ENCODE peak calls at places on chromosomes 3 and 15, in six cellular contexts. F is IMR-90, U is neuronal stem cell, E is trophoblast cell, P is mesenchymal stem cell, K is H1. Z is an unnamed sample.

GRCh38 chr15:60590935-60591490 is 112.1 kb upstream of the ICE2 start:
- DNase-seq in F (peak; percentile 36), K (no peak), U (peak; percentile 47), E (peak; percentile 56), P (peak; percentile 54), Z (peak; percentile 68)

GRCh38 chr15:55742498-55742926 is 440 bp downstream of the PRTG start:
- DNase-seq in U (no peak), P (peak; percentile 68), K (no peak), E (peak; percentile 33), F (peak; percentile 22), Z (no peak)

GRCh38 chr3:182795383-182795782 is 2.1 kb downstream of the ATP11B start:
- DNase-seq in K (no peak), E (peak; percentile 74), P (peak; percentile 38), U (no peak), F (no peak), Z (no peak)

GRCh38 chr3:140375002-140375401 is 302.9 kb upstream of the TRIM42 start:
- DNase-seq in F (no peak), E (no peak), K (no peak), P (no peak), U (no peak), Z (no peak)

GRCh38 chr3:132804498-132804897 is 82.3 kb upstream of the NPHP3 start:
- DNase-seq in P (no peak), K (no peak), F (no peak), U (no peak), E (peak; percentile 97), Z (no peak)

GRCh38 chr3:66561374-66561773 is 60.6 kb upstream of the LRIG1 start:
- DNase-seq in U (no peak), K (no peak), P (peak; percentile 29), E (peak; percentile 9), F (peak; percentile 41), Z (no peak)

GRCh38 chr15:92648190-92648875 is 7.2 kb downstream of the FAM174B start:
- DNase-seq in P (no peak), F (no peak), U (no peak), E (no peak), K (no peak), Z (no peak)

GRCh38 chr15:68621535-68621934 is 42.7 kb downstream of the CORO2B start:
- DNase-seq in E (no peak), P (no peak), U (no peak), K (no peak), F (no peak), Z (no peak)

GRCh38 chr3:128863560-128863959 is 15.9 kb upstream of the ACAD9 start:
- DNase-seq in P (no peak), E (peak; percentile 8), K (no peak), U (no peak), F (no peak), Z (no peak)

GRCh38 chr3:50587373-50587772 is 18.1 kb downstream of the HEMK1 start:
- DNase-seq in E (no peak), P (no peak), K (no peak), U (no peak), F (peak; percentile 24), Z (no peak)

GRCh38 chr15:41980654-41981323 is 8.4 kb upstream of the EHD4 start:
- DNase-seq in U (no peak), E (no peak), F (no peak), P (no peak), K (no peak), Z (no peak)

GRCh38 chr15:55267401-55268053 is 22.1 kb downstream of the RAB27A start:
- DNase-seq in P (peak; percentile 91), F (peak; percentile 74), K (no peak), E (peak; percentile 4), U (no peak), Z (no peak)

GRCh38 chr15:75195766-75196241 is 5.9 kb upstream of the C15orf39 start:
- DNase-seq in U (no peak), E (no peak), K (no peak), F (no peak), P (no peak), Z (peak; percentile 55)

GRCh38 chr3:192816274-192816853 is 89.0 kb upstream of the FGF12 start:
- DNase-seq in K (no peak), P (peak; percentile 71), E (peak; percentile 83), U (peak; percentile 36), F (peak; percentile 73), Z (no peak)

GRCh38 chr3:188208751-188209433 is 54.9 kb downstream of the LPP start:
- DNase-seq in P (peak; percentile 70), K (no peak), U (no peak), E (no peak), F (peak; percentile 83), Z (no peak)

GRCh38 chr15:49644364-49644794 is 23.5 kb downstream of the DTWD1 start:
- DNase-seq in F (peak; percentile 54), U (no peak), P (no peak), E (no peak), K (no peak), Z (no peak)

GRCh38 chr3:13963137-13963886 is 83.4 kb upstream of the WNT7A start:
- DNase-seq in F (no peak), E (peak; percentile 40), K (no peak), P (no peak), U (no peak), Z (no peak)

GRCh38 chr3:43406637-43407023 is 120.3 kb downstream of the SNRK start:
- DNase-seq in E (no peak), U (no peak), K (no peak), P (no peak), F (no peak), Z (no peak)
- H3K14ac ChIP-seq in E (no peak overlapping the region), U (no peak overlapping the region), K (no peak overlapping the region), P (no peak overlapping the region), F (peak overlapping the region; percentile 70), Z (no peak overlapping the region)

GRCh38 chr3:166783206-166783605 is 596.9 kb downstream of the ZBBX start:
- DNase-seq in E (no peak), U (no peak), F (no peak), K (no peak), P (no peak), Z (no peak)

GRCh38 chr3:166785851-166786250 is 594.2 kb downstream of the ZBBX start:
- DNase-seq in K (no peak), F (no peak), U (no peak), E (peak; percentile 84), P (no peak), Z (no peak)

DNA sequence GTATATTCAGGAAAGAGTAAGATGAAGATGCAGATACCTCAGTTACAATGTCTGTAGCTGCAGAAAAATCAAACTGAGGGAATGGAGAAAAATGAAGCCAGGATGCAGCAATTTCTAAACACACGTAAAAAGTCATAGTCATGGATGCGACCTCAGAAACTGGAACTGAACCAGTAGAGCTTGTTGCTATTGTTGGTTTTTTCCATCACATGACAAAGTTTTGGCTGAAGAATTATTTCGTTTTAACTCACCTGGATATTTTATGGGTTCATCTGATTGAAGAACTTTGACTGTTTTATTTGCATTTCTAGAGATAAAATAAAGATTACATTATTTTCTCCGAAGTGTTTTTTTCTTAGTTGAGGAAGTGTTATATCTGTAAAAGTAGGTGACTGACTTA is 591.2 kb downstream of the ZBBX start:
- DNase-seq in E (no peak), K (no peak), F (no peak), P (no peak), U (no peak), Z (no peak)
- H3K14ac ChIP-seq in E (no peak overlapping the region), K (no peak overlapping the region), F (no peak overlapping the region), P (no peak overlapping the region), U (no peak overlapping the region), Z (no peak overlapping the region)

GRCh38 chr3:101513419-101513986 is 491 bp upstream of the SENP7 start:
- DNase-seq in P (no peak), K (no peak), F (no peak), E (no peak), U (no peak), Z (no peak)

GRCh38 chr3:101509276-101509675 is 3.7 kb downstream of the SENP7 start:
- DNase-seq in E (peak; percentile 81), K (no peak), U (no peak), F (no peak), P (peak; percentile 36), Z (no peak)

GRCh38 chr3:101512521-101513418 is at the start of gene SENP7:
- DNase-seq in E (peak; percentile 85), U (peak; percentile 75), F (peak; percentile 75), P (peak; percentile 85), K (peak; percentile 53), Z (peak; percentile 83)

GRCh38 chr3:101509811-101510210 is 3.2 kb downstream of the SENP7 start:
- DNase-seq in P (peak; percentile 70), K (no peak), U (no peak), F (peak; percentile 53), E (peak; percentile 90), Z (no peak)
- H3K14ac ChIP-seq in P (no peak overlapping the region), K (no peak overlapping the region), U (no peak overlapping the region), F (no peak overlapping the region), E (no peak overlapping the region), Z (no peak overlapping the region)

GRCh38 chr3:73511555-73511954 is 113.2 kb downstream of the PDZRN3 start:
- DNase-seq in F (no peak), E (no peak), U (no peak), K (no peak), P (no peak), Z (peak; percentile 49)
- H3K14ac ChIP-seq in F (peak overlapping the region; percentile 80), E (no peak overlapping the region), U (no peak overlapping the region), K (no peak overlapping the region), P (no peak overlapping the region), Z (no peak overlapping the region)

DNA sequence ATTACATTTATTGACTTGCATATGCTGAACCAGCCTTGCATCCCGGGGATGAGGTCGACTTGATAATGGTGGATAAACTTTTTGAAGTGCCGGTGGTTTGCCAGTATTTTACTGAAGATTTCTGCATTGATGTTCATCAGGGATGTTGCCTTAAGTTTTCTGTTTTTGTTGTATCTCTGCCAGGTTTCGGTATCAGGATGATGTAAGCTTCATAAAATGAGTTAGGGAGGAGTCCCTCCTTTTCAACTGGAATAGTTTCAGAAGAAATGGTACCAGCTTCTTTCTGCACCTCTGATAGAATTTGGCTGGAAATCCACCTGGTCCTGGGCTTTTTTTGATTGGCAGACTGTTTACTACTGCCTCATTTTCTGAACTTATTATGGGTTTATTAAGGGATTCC is 250.8 kb downstream of the TBC1D5 start:
- DNase-seq in U (no peak), P (peak; percentile 19), K (no peak), E (no peak), F (peak; percentile 86), Z (no peak)
- H3K14ac ChIP-seq in U (no peak overlapping the region), P (no peak overlapping the region), K (no peak overlapping the region), E (no peak overlapping the region), F (no peak overlapping the region), Z (no peak overlapping the region)

DNA sequence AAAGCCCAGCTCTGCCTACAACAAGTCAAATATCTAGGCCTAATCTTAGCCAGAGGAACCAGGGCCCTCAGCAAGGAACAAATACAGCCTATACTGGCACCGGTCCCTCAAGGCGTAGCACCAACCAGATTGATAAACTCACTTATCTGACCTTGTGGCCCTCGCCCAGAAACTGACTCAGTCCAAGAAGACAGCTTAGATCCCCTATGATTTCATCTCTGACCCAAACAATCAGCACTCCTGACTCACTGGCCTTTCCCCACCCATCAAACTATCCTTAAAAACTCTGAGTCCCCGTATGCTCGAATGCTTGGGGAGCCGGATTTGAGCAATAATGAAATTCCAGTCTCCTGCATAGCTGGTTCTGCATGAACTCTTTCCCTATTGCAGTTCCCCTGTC is 1.7 kb upstream of the SORD start:
- DNase-seq in U (no peak), P (no peak), K (no peak), E (no peak), F (peak; percentile 32), Z (no peak)
- H3K14ac ChIP-seq in U (no peak overlapping the region), P (no peak overlapping the region), K (no peak overlapping the region), E (no peak overlapping the region), F (no peak overlapping the region), Z (no peak overlapping the region)

GRCh38 chr3:23791678-23792077 is 14.1 kb upstream of the UBE2E1 start:
- DNase-seq in F (no peak), K (no peak), E (no peak), P (no peak), U (no peak), Z (no peak)
- H3K14ac ChIP-seq in F (no peak overlapping the region), K (no peak overlapping the region), E (no peak overlapping the region), P (no peak overlapping the region), U (no peak overlapping the region), Z (no peak overlapping the region)

Z was measured in H9.